ENCODE peak calls at places on chromosomes 5 and 9, in ten cellular contexts. A is posterior vena cava, G is iPS-NIHi11, T is Peyer's patch, I is heart left ventricle, Z is NCI-H1105, Q is MCF 10A, E is cardiac fibroblast, C is NCI-H748 treated with DMSO at 0.1 percent for 48 hours, F is omental fat pad. N is an unnamed sample.

GRCh38 chr5:55064523-55064922 is 37.9 kb upstream of the GZMA start:
- DNase-seq in I (no peak), C (no peak), G (no peak), A (no peak), T (no peak), Q (no peak), E (no peak), Z (no peak), F (no peak), N (no peak)

GRCh38 chr5:1867815-1868143 is 14.9 kb downstream of the IRX4 start:
- DNase-seq in T (no peak), Q (no peak), I (no peak), E (no peak), A (no peak), F (no peak), C (no peak), Z (no peak), G (no peak), N (no peak)

GRCh38 chr5:71528206-71528605 is 58.9 kb upstream of the MCCC2 start:
- DNase-seq in Q (no peak), A (no peak), E (peak), G (no peak), I (no peak), C (no peak), Z (no peak), T (no peak), F (no peak), N (peak)

GRCh38 chr9:73847536-73847935 is 649.6 kb upstream of the RORB start:
- DNase-seq in C (no peak), E (no peak), G (peak), F (no peak), I (no peak), A (no peak), Z (no peak), T (no peak), Q (no peak), N (no peak)

GRCh38 chr9:893843-894420 is 52.4 kb downstream of the DMRT1 start:
- DNase-seq in I (peak), C (peak), G (peak), F (no peak), A (no peak), Q (peak), Z (peak), T (peak), E (peak), N (peak)

GRCh38 chr5:73214921-73215490 is 42.0 kb downstream of the TMEM174 start:
- DNase-seq in C (peak), E (no peak), A (no peak), F (no peak), T (no peak), G (no peak), I (no peak), Z (no peak), Q (no peak), N (no peak)

GRCh38 chr5:146399446-146399845 is 47.7 kb upstream of the TCERG1 start:
- DNase-seq in Z (no peak), G (no peak), Q (no peak), T (no peak), E (no peak), A (no peak), C (no peak), I (no peak), F (no peak), N (no peak)

GRCh38 chr9:129493002-129493713 is 127.7 kb downstream of the C9orf50 start:
- DNase-seq in Q (no peak), C (no peak), F (no peak), A (no peak), G (no peak), T (no peak), Z (no peak), I (no peak), E (no peak), N (no peak)

GRCh38 chr9:133539434-133539833 is 4.9 kb downstream of the ADAMTSL2 start:
- DNase-seq in A (no peak), Q (no peak), G (peak), T (no peak), F (no peak), Z (no peak), C (no peak), I (peak), E (peak), N (no peak)

N was measured in epithelial cell of esophagus.